ENCODE peak calls at places on chromosomes 7 and 10, in nine cellular contexts. M, G, O, Q, P, S, T, I and U are unnamed samples.

GRCh38 chr7:141158562-141158961 is 84.7 kb downstream of the TMEM178B start:
- DNase-seq in G (no peak), S (no peak), O (peak), I (peak), T (peak), M (no peak), Q (peak), P (no peak), U (peak)

GRCh38 chr10:6364893-6365292 is 162.2 kb downstream of the PFKFB3 start:
- DNase-seq in I (no peak), G (no peak), S (no peak), O (no peak), M (no peak), T (peak), Q (no peak), P (no peak), U (no peak)

GRCh38 chr7:84104841-84105240 is 89.7 kb downstream of the SEMA3A start:
- DNase-seq in Q (no peak), P (no peak), T (no peak), S (no peak), I (no peak), O (no peak), M (no peak), G (no peak), U (no peak)

GRCh38 chr7:131583430-131583829 is 27.0 kb upstream of the PODXL start:
- DNase-seq in I (no peak), T (peak), G (no peak), O (no peak), M (no peak), P (no peak), S (no peak), Q (peak), U (no peak)

GRCh38 chr10:104054430-104054829 is 31.2 kb downstream of the COL17A1 start:
- DNase-seq in M (no peak), G (no peak), I (peak), Q (peak), O (peak), T (peak), P (no peak), S (no peak), U (peak)

GRCh38 chr7:92699560-92699959 is 109.4 kb upstream of the FAM133B start:
- DNase-seq in P (no peak), I (no peak), G (no peak), M (no peak), Q (no peak), S (no peak), T (no peak), O (no peak), U (no peak)

GRCh38 chr10:129970404-129971364 is 6.6 kb upstream of the EBF3 start:
- DNase-seq in P (no peak), M (no peak), O (no peak), G (no peak), T (no peak), S (no peak), Q (no peak), I (no peak), U (no peak)

GRCh38 chr10:24944512-24945255 is 7.7 kb downstream of the PRTFDC1 start:
- DNase-seq in I (peak), P (no peak), S (no peak), M (no peak), G (no peak), T (peak), Q (peak), O (no peak), U (peak)

GRCh38 chr10:48649349-48649944 is 35.2 kb upstream of the WDFY4 start:
- DNase-seq in P (no peak), I (no peak), S (no peak), M (no peak), Q (peak), T (no peak), O (no peak), G (no peak), U (no peak)

GRCh38 chr10:16788778-16789177 is 28.4 kb downstream of the RSU1 start:
- DNase-seq in O (no peak), I (no peak), T (no peak), Q (no peak), S (no peak), G (no peak), M (no peak), P (no peak), U (no peak)

GRCh38 chr7:31323101-31323500 is 17.4 kb downstream of the NEUROD6 start:
- DNase-seq in O (no peak), M (no peak), I (no peak), G (no peak), P (no peak), S (no peak), Q (no peak), T (no peak), U (no peak)

GRCh38 chr10:82883588-82883987 is 1008.6 kb downstream of the NRG3 start:
- DNase-seq in T (no peak), I (no peak), O (no peak), G (no peak), P (no peak), M (no peak), S (no peak), Q (no peak), U (no peak)

GRCh38 chr10:46560381-46560780 is 3.9 kb upstream of the GPRIN2 start:
- DNase-seq in I (no peak), S (no peak), P (no peak), T (no peak), Q (no peak), G (no peak), M (no peak), O (no peak), U (no peak)

GRCh38 chr10:48468130-48468790 is 136.6 kb downstream of the ARHGAP22 start:
- DNase-seq in Q (no peak), G (no peak), O (no peak), I (no peak), T (peak), P (no peak), S (no peak), M (no peak), U (no peak)

GRCh38 chr7:73585196-73585595 is 6.8 kb upstream of the TBL2 start:
- DNase-seq in T (peak), S (no peak), P (no peak), G (no peak), Q (no peak), I (no peak), M (no peak), O (no peak), U (no peak)

GRCh38 chr10:97571622-97572021 is 957 bp upstream of the ANKRD2 start:
- DNase-seq in P (no peak), Q (peak), S (no peak), T (no peak), M (no peak), I (no peak), G (no peak), O (no peak), U (no peak)

GRCh38 chr10:113592380-113592779 is 39.5 kb downstream of the HABP2 start:
- DNase-seq in M (no peak), S (no peak), P (no peak), O (no peak), Q (no peak), T (no peak), G (no peak), I (no peak), U (no peak)

GRCh38 chr7:139566736-139567646 is 43.5 kb downstream of the CLEC2L start:
- DNase-seq in I (no peak), M (no peak), P (no peak), S (no peak), T (no peak), O (no peak), G (no peak), Q (no peak), U (no peak)

GRCh38 chr7:153012203-153012602 is 252.7 kb downstream of the ACTR3B start:
- DNase-seq in Q (no peak), I (no peak), T (no peak), S (no peak), P (no peak), O (no peak), G (no peak), M (no peak), U (no peak)

GRCh38 chr7:47418910-47419309 is 163.0 kb downstream of the TNS3 start:
- DNase-seq in I (peak), T (no peak), M (no peak), G (no peak), O (peak), S (no peak), P (no peak), Q (no peak), U (peak)

GRCh38 chr7:29809533-29810155 is 3.3 kb downstream of the WIPF3 start:
- DNase-seq in I (no peak), T (peak), G (no peak), S (no peak), P (no peak), M (no peak), O (no peak), Q (no peak), U (no peak)

GRCh38 chr7:149773446-149774236 is at the start of gene ZNF467:
- DNase-seq in T (peak), P (no peak), Q (peak), M (peak), S (peak), O (no peak), I (no peak), G (peak), U (no peak)

GRCh38 chr10:1661861-1662260 is 75.5 kb downstream of the ADARB2 start:
- DNase-seq in I (no peak), S (no peak), G (no peak), T (no peak), Q (no peak), O (no peak), P (peak), M (no peak), U (no peak)